ENCODE peak calls at places on chromosomes 7 and 10, in five cellular contexts. G is NCI-H2171 treated with DMSO at 0.1 percent for 48 hours, Y is skeletal muscle cell, H is NCI-H1436, I is heart left ventricle. P is an unnamed sample.

GRCh38 chr10:66925896-66926719 is at the start of gene LRRTM3:
- DNase-seq in G (peak), Y (peak), H (peak), I (peak), P (peak)

GRCh38 chr7:102396710-102397019 is 502 bp downstream of the PRKRIP1 start:
- DNase-seq in G (no peak), Y (no peak), H (no peak), I (no peak), P (no peak)

GRCh38 chr10:75944061-75944460 is 512.6 kb downstream of the LRMDA start:
- DNase-seq in G (no peak), Y (no peak), H (no peak), I (no peak), P (no peak)

GRCh38 chr10:97673736-97674525 is 13.1 kb downstream of the AVPI1 start:
- DNase-seq in G (no peak), Y (peak), H (no peak), I (no peak), P (no peak)

GRCh38 chr10:123640016-123640535 is 26.1 kb upstream of the GPR26 start:
- DNase-seq in G (no peak), Y (no peak), H (no peak), I (no peak), P (no peak)

GRCh38 chr7:101185258-101185839 is 5.3 kb upstream of the NAT16 start:
- DNase-seq in G (no peak), Y (no peak), H (no peak), I (no peak), P (no peak)

GRCh38 chr7:132249591-132249971 is 326.7 kb downstream of the PLXNA4 start:
- DNase-seq in G (peak), Y (no peak), H (no peak), I (no peak), P (no peak)

GRCh38 chr7:47901542-47901941 is 46.7 kb downstream of the PKD1L1 start:
- DNase-seq in G (no peak), Y (no peak), H (no peak), I (no peak), P (no peak)

GRCh38 chr10:62946278-62946677 is 130.1 kb upstream of the EGR2 start:
- DNase-seq in G (peak), Y (no peak), H (no peak), I (no peak), P (no peak)

P was measured in HAP-1.